ENCODE peak calls at places on chromosomes 5 and 9, in nine cellular contexts. T, R, Y, L, C, D, N, I and X are unnamed samples.

GRCh38 chr5:67426961-67427630 is 230.5 kb upstream of the CD180 start:
- DNase-seq in T (no peak), R (no peak), Y (no peak), L (no peak), C (no peak), D (no peak), N (peak; percentile 20), I (no peak), X (no peak)

GRCh38 chr5:33091571-33092363 is 349.0 kb upstream of the TARS1 start:
- DNase-seq in T (no peak), R (no peak), Y (no peak), L (no peak), C (no peak), D (peak; percentile 78), N (peak; percentile 87), I (no peak), X (no peak)

GRCh38 chr5:141958113-141958512 is at the start of gene PCDH12:
- DNase-seq in T (no peak), R (no peak), Y (peak; percentile 69), L (peak; percentile 21), C (no peak), D (peak; percentile 25), N (peak; percentile 55), I (no peak), X (no peak)

GRCh38 chr9:85431396-85432102 is 310.2 kb downstream of the AGTPBP1 start:
- DNase-seq in T (no peak), R (no peak), Y (no peak), L (no peak), C (no peak), D (no peak), N (no peak), I (no peak), X (no peak)

GRCh38 chr5:96432245-96433065 is 593 bp downstream of the PCSK1 start:
- DNase-seq in T (no peak), R (no peak), Y (no peak), L (peak; percentile 46), C (peak; percentile 93), D (peak; percentile 16), N (no peak), I (no peak), X (no peak)

GRCh38 chr9:121466142-121466541 is 33.5 kb downstream of the GGTA1 start:
- DNase-seq in T (no peak), R (no peak), Y (no peak), L (no peak), C (no peak), D (no peak), N (no peak), I (no peak), X (no peak)

GRCh38 chr5:42583322-42583721 is 160.1 kb downstream of the GHR start:
- DNase-seq in T (no peak), R (peak; percentile 39), Y (peak; percentile 50), L (peak; percentile 42), C (no peak), D (peak; percentile 83), N (peak; percentile 78), I (peak; percentile 10), X (no peak)

GRCh38 chr5:108681079-108681921 is 66.4 kb upstream of the FER start:
- DNase-seq in T (no peak), R (no peak), Y (no peak), L (peak; percentile 11), C (no peak), D (peak; percentile 91), N (peak; percentile 82), I (peak; percentile 73), X (peak; percentile 5)

GRCh38 chr9:31104249-31104648 is 1280.2 kb upstream of the ACO1 start:
- DNase-seq in T (no peak), R (no peak), Y (no peak), L (no peak), C (no peak), D (no peak), N (no peak), I (no peak), X (no peak)

GRCh38 chr5:43287493-43287892 is 25.7 kb downstream of the HMGCS1 start:
- DNase-seq in T (no peak), R (no peak), Y (no peak), L (no peak), C (no peak), D (no peak), N (no peak), I (no peak), X (no peak)

GRCh38 chr9:88303785-88304495 is 84.3 kb upstream of the SPIN1 start:
- DNase-seq in T (no peak), R (no peak), Y (no peak), L (no peak), C (no peak), D (peak; percentile 33), N (peak; percentile 34), I (peak; percentile 24), X (no peak)

GRCh38 chr5:127088226-127088625 is 14.9 kb upstream of the C5orf63 start:
- DNase-seq in T (no peak), R (no peak), Y (no peak), L (no peak), C (no peak), D (peak; percentile 98), N (peak; percentile 99), I (no peak), X (peak; percentile 85)

GRCh38 chr9:128637656-128638055 is 19.0 kb downstream of the DYNC2I2 start:
- DNase-seq in T (no peak), R (no peak), Y (no peak), L (no peak), C (no peak), D (no peak), N (no peak), I (no peak), X (no peak)

GRCh38 chr5:67283275-67283987 is 86.8 kb upstream of the CD180 start:
- DNase-seq in T (no peak), R (no peak), Y (no peak), L (no peak), C (no peak), D (no peak), N (no peak), I (no peak), X (no peak)

GRCh38 chr9:72356019-72356653 is 8.9 kb downstream of the ZFAND5 start:
- DNase-seq in T (no peak), R (no peak), Y (no peak), L (no peak), C (no peak), D (peak; percentile 74), N (peak; percentile 53), I (no peak), X (no peak)

GRCh38 chr9:111298831-111299603 is 31.0 kb downstream of the OR2K2 start:
- DNase-seq in T (no peak), R (no peak), Y (peak; percentile 79), L (peak; percentile 11), C (no peak), D (peak; percentile 88), N (peak; percentile 86), I (no peak), X (no peak)

GRCh38 chr9:131019387-131020239 is 10.6 kb downstream of the LAMC3 start:
- DNase-seq in T (peak; percentile 41), R (no peak), Y (no peak), L (no peak), C (peak; percentile 77), D (no peak), N (peak; percentile 29), I (no peak), X (no peak)

GRCh38 chr5:139426222-139426885 is 13.0 kb downstream of the DNAJC18 start:
- DNase-seq in T (no peak), R (no peak), Y (no peak), L (no peak), C (no peak), D (no peak), N (peak; percentile 63), I (no peak), X (no peak)

GRCh38 chr9:17229945-17230560 is 95.2 kb downstream of the CNTLN start:
- DNase-seq in T (no peak), R (no peak), Y (no peak), L (no peak), C (no peak), D (no peak), N (no peak), I (no peak), X (no peak)

GRCh38 chr9:119221281-119221680 is 148.0 kb downstream of the BRINP1 start:
- DNase-seq in T (no peak), R (no peak), Y (no peak), L (no peak), C (no peak), D (no peak), N (no peak), I (no peak), X (no peak)

GRCh38 chr5:77637170-77638074 is 1.1 kb downstream of the OTP start:
- DNase-seq in T (no peak), R (no peak), Y (no peak), L (peak; percentile 23), C (no peak), D (no peak), N (no peak), I (no peak), X (no peak)

GRCh38 chr5:115986358-115986757 is 24.1 kb downstream of the LVRN start:
- DNase-seq in T (no peak), R (no peak), Y (no peak), L (no peak), C (no peak), D (peak; percentile 79), N (peak; percentile 53), I (no peak), X (no peak)

GRCh38 chr5:109529520-109529919 is 119.7 kb upstream of the PJA2 start:
- DNase-seq in T (no peak), R (no peak), Y (peak; percentile 48), L (no peak), C (no peak), D (peak; percentile 61), N (peak; percentile 61), I (no peak), X (peak; percentile 26)

GRCh38 chr9:109454041-109454440 is 44.1 kb downstream of the PTPN3 start:
- DNase-seq in T (no peak), R (no peak), Y (no peak), L (no peak), C (no peak), D (no peak), N (no peak), I (no peak), X (no peak)

GRCh38 chr5:17813214-17813613 is 179.0 kb downstream of the TAF11L14 start:
- DNase-seq in T (no peak), R (no peak), Y (no peak), L (no peak), C (no peak), D (peak; percentile 33), N (no peak), I (no peak), X (no peak)

GRCh38 chr5:68180286-68181038 is 35.1 kb upstream of the PIK3R1 start:
- DNase-seq in T (no peak), R (no peak), Y (no peak), L (no peak), C (no peak), D (no peak), N (no peak), I (no peak), X (no peak)

GRCh38 chr5:39015743-39016586 is 58.2 kb downstream of the RICTOR start:
- DNase-seq in T (no peak), R (no peak), Y (no peak), L (no peak), C (no peak), D (peak; percentile 66), N (peak; percentile 87), I (no peak), X (no peak)